ENCODE peak calls at places on chromosome 6, in eight cellular contexts. C is iPS-NIHi11; E is progenitor cell of endocrine pancreas; A is endothelial cell; X is naive thymus-derived CD8-positive, alpha-beta T cell; J is IMR-90; R is hippocampal formation; O is germinal center. B is an unnamed sample.

GRCh38 chr6:132161283-132161682 is 210.1 kb upstream of the CCN2 start:
- DNase-seq in C (peak; percentile 20), X (no peak), J (peak; percentile 80), O (no peak), E (no peak), A (peak; percentile 20), R (peak; percentile 13), B (no peak)

GRCh38 chr6:157333956-157334355 is 10.6 kb upstream of the TMEM242 start:
- DNase-seq in E (no peak), R (no peak), O (no peak), A (no peak), X (no peak), C (no peak), J (no peak), B (no peak)

GRCh38 chr6:166541366-166541765 is 45.1 kb downstream of the RAMACL start:
- DNase-seq in J (no peak), O (no peak), C (no peak), E (no peak), R (no peak), A (no peak), X (no peak), B (no peak)

GRCh38 chr6:132190815-132191175 is 210.5 kb downstream of the MOXD1 start:
- DNase-seq in R (no peak), J (peak; percentile 65), O (no peak), E (no peak), A (no peak), X (no peak), C (no peak), B (no peak)

GRCh38 chr6:25295651-25296050 is 16.5 kb downstream of the CARMIL1 start:
- DNase-seq in E (no peak), O (no peak), R (no peak), X (no peak), J (no peak), A (no peak), C (no peak), B (no peak)

GRCh38 chr6:32298632-32299336 is 72.9 kb downstream of the TSBP1 start:
- DNase-seq in E (no peak), A (no peak), C (no peak), X (no peak), R (no peak), O (no peak), J (peak; percentile 54), B (no peak)

GRCh38 chr6:119449253-119450156 is 99.9 kb upstream of the MAN1A1 start:
- DNase-seq in X (no peak), E (no peak), R (peak; percentile 12), C (no peak), O (no peak), A (no peak), J (no peak), B (no peak)

GRCh38 chr6:3732345-3733141 is 19.0 kb downstream of the PXDC1 start:
- DNase-seq in R (peak; percentile 72), J (peak; percentile 94), A (peak; percentile 80), X (peak; percentile 66), E (peak; percentile 68), O (peak; percentile 48), C (peak; percentile 81), B (peak; percentile 46)

GRCh38 chr6:125114248-125114858 is 39.2 kb upstream of the TPD52L1 start:
- DNase-seq in E (no peak), O (peak; percentile 10), C (peak; percentile 23), X (peak; percentile 47), J (peak; percentile 61), A (peak; percentile 35), R (no peak), B (no peak)

B was measured in CD8-positive, alpha-beta memory T cell.